ENCODE peak calls at places on chromosome 15, in eight cellular contexts. X, K, U, J, A, P, M and O are unnamed samples.

GRCh38 chr15:75904241-75904631 is 558 bp downstream of the FBXO22 start:
- DNase-seq in X (peak), K (no peak), U (no peak), J (no peak), A (peak), P (peak), M (peak), O (no peak)

GRCh38 chr15:64749999-64750657 is 25.3 kb downstream of the RBPMS2 start:
- DNase-seq in X (no peak), K (no peak), U (no peak), J (peak), A (no peak), P (no peak), M (no peak), O (no peak)

GRCh38 chr15:48955370-48955769 is 8.3 kb downstream of the SHC4 start:
- DNase-seq in X (no peak), K (no peak), U (no peak), J (no peak), A (no peak), P (no peak), M (no peak), O (no peak)

GRCh38 chr15:84681822-84682221 is 23.8 kb upstream of the NMB start:
- DNase-seq in X (no peak), K (no peak), U (no peak), J (no peak), A (no peak), P (no peak), M (peak), O (no peak)

GRCh38 chr15:45660231-45660979 is 25.6 kb downstream of the SQOR start:
- DNase-seq in X (no peak), K (peak), U (no peak), J (no peak), A (no peak), P (no peak), M (no peak), O (no peak)

GRCh38 chr15:73632670-73633058 is 525 bp downstream of the NPTN start:
- DNase-seq in X (no peak), K (peak), U (no peak), J (peak), A (no peak), P (no peak), M (no peak), O (peak)

GRCh38 chr15:88900309-88900981 is 5.1 kb upstream of the HAPLN3 start:
- DNase-seq in X (no peak), K (no peak), U (no peak), J (no peak), A (no peak), P (no peak), M (no peak), O (no peak)

GRCh38 chr15:91517491-91518200 is 335.9 kb upstream of the SLCO3A1 start:
- DNase-seq in X (no peak), K (no peak), U (no peak), J (no peak), A (no peak), P (no peak), M (no peak), O (no peak)

GRCh38 chr15:62844564-62845235 is 197.8 kb upstream of the TPM1 start:
- DNase-seq in X (no peak), K (peak), U (no peak), J (no peak), A (no peak), P (no peak), M (no peak), O (no peak)

GRCh38 chr15:58698887-58699641 is 50.4 kb downstream of the ADAM10 start:
- DNase-seq in X (no peak), K (no peak), U (no peak), J (no peak), A (no peak), P (no peak), M (no peak), O (no peak)

GRCh38 chr15:55823191-55823670 is 80.3 kb upstream of the PRTG start:
- DNase-seq in X (no peak), K (no peak), U (no peak), J (no peak), A (no peak), P (no peak), M (peak), O (no peak)

GRCh38 chr15:74845581-74845980 is 2.6 kb upstream of the ULK3 start:
- DNase-seq in X (no peak), K (no peak), U (no peak), J (no peak), A (no peak), P (no peak), M (no peak), O (no peak)

GRCh38 chr15:95663156-95663831 is 667.2 kb upstream of the NR2F2 start:
- DNase-seq in X (no peak), K (no peak), U (no peak), J (no peak), A (no peak), P (no peak), M (no peak), O (no peak)

GRCh38 chr15:53323197-53323596 is 436.3 kb downstream of the WDR72 start:
- DNase-seq in X (no peak), K (no peak), U (no peak), J (no peak), A (no peak), P (peak), M (no peak), O (no peak)

GRCh38 chr15:71800835-71801745 is 9.3 kb upstream of the NR2E3 start:
- DNase-seq in X (peak), K (no peak), U (peak), J (no peak), A (peak), P (peak), M (peak), O (no peak)

GRCh38 chr15:69056365-69056764 is 41.9 kb downstream of the NOX5 start:
- DNase-seq in X (no peak), K (no peak), U (no peak), J (no peak), A (peak), P (no peak), M (no peak), O (no peak)

GRCh38 chr15:69718916-69719315 is 266.3 kb downstream of the RPLP1 start:
- DNase-seq in X (no peak), K (no peak), U (no peak), J (peak), A (no peak), P (no peak), M (no peak), O (no peak)

GRCh38 chr15:68419301-68420175 is 12.4 kb downstream of the ITGA11 start:
- DNase-seq in X (peak), K (no peak), U (no peak), J (no peak), A (no peak), P (no peak), M (no peak), O (no peak)

GRCh38 chr15:95574053-95574452 is 756.4 kb upstream of the NR2F2 start:
- DNase-seq in X (no peak), K (no peak), U (no peak), J (no peak), A (no peak), P (no peak), M (no peak), O (no peak)

GRCh38 chr15:32104061-32104980 is 74.0 kb downstream of the CHRNA7 start:
- DNase-seq in X (no peak), K (no peak), U (no peak), J (no peak), A (no peak), P (peak), M (no peak), O (no peak)

GRCh38 chr15:64854526-64854925 is 12.8 kb downstream of the PLEKHO2 start:
- DNase-seq in X (no peak), K (peak), U (no peak), J (no peak), A (no peak), P (no peak), M (no peak), O (no peak)

GRCh38 chr15:84599906-84600305 is 903 bp upstream of the ZSCAN2 start:
- DNase-seq in X (no peak), K (peak), U (no peak), J (no peak), A (no peak), P (peak), M (no peak), O (no peak)

GRCh38 chr15:41417418-41417811 is 520 bp downstream of the RTF1 start:
- DNase-seq in X (peak), K (peak), U (no peak), J (peak), A (peak), P (no peak), M (no peak), O (peak)

GRCh38 chr15:51907136-51907862 is 64.3 kb downstream of the LEO1 start:
- DNase-seq in X (peak), K (no peak), U (no peak), J (no peak), A (peak), P (peak), M (no peak), O (no peak)

GRCh38 chr15:69908518-69909420 is 188.9 kb downstream of the TLE3 start:
- DNase-seq in X (no peak), K (no peak), U (no peak), J (no peak), A (no peak), P (no peak), M (no peak), O (no peak)

GRCh38 chr15:69403611-69404010 is 10.5 kb upstream of the KIF23 start:
- DNase-seq in X (no peak), K (no peak), U (peak), J (no peak), A (no peak), P (no peak), M (no peak), O (no peak)

GRCh38 chr15:90086868-90087268 is 15.4 kb downstream of the IDH2 start:
- DNase-seq in X (peak), K (no peak), U (no peak), J (no peak), A (peak), P (no peak), M (peak), O (peak)

GRCh38 chr15:25613113-25613512 is 174.3 kb upstream of the UBE3A start:
- DNase-seq in X (no peak), K (no peak), U (no peak), J (no peak), A (no peak), P (no peak), M (no peak), O (no peak)

GRCh38 chr15:51879555-51879954 is 50.1 kb downstream of the TMOD3 start:
- DNase-seq in X (no peak), K (no peak), U (no peak), J (no peak), A (no peak), P (no peak), M (no peak), O (no peak)

GRCh38 chr15:44298878-44299277 is 10.4 kb downstream of the GOLM2 start:
- DNase-seq in X (no peak), K (no peak), U (no peak), J (no peak), A (peak), P (no peak), M (no peak), O (no peak)

GRCh38 chr15:70523634-70524033 is 239.7 kb downstream of the UACA start:
- DNase-seq in X (no peak), K (peak), U (no peak), J (no peak), A (no peak), P (no peak), M (no peak), O (no peak)

GRCh38 chr15:52331490-52332240 is 36.1 kb upstream of the MYO5C start:
- DNase-seq in X (no peak), K (no peak), U (no peak), J (no peak), A (peak), P (peak), M (peak), O (peak)

GRCh38 chr15:49044761-49045571 is 1.3 kb downstream of the SECISBP2L start:
- DNase-seq in X (no peak), K (no peak), U (no peak), J (no peak), A (peak), P (no peak), M (peak), O (no peak)

GRCh38 chr15:89358755-89359439 is 24.3 kb upstream of the POLG start:
- DNase-seq in X (peak), K (peak), U (peak), J (peak), A (peak), P (peak), M (peak), O (peak)

GRCh38 chr15:92523176-92523575 is 129.5 kb downstream of the ST8SIA2 start:
- DNase-seq in X (no peak), K (no peak), U (no peak), J (no peak), A (no peak), P (no peak), M (no peak), O (no peak)

DNA sequence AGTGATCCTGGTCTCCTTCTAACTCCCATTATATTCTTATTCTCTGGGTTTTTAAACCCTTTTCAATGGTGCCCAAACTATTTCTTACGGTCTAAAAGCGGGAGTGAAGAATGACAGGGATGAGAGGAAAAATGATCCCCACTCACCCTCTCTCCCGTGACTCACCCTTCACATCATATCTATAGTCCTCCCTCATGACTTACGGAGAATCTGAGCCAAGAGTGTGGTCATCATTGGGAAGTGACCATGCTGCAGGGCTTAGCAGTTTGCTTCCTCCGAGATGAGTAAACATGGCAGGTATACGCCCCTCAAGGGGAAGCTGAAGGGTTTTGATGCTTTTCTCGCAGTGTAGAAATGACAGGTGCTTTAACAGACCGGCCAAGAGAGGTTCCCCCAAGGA is 274.0 kb downstream of the RYR3 start:
- DNase-seq in X (no peak), K (no peak), U (no peak), J (no peak), A (peak), P (no peak), M (no peak), O (no peak)
- TF ChIP-seq CTCF in X (no peak), K (no peak), U (no peak), J (no peak), A (no peak), P (no peak), M (no peak), O (no peak)

GRCh38 chr15:23648920-23649515 is 1.4 kb upstream of the MAGEL2 start:
- DNase-seq in X (peak), K (no peak), U (no peak), J (no peak), A (peak), P (peak), M (no peak), O (no peak)
- TF ChIP-seq CTCF in X (peak), K (peak), U (peak), J (peak), A (peak), P (peak), M (peak), O (no peak)

DNA sequence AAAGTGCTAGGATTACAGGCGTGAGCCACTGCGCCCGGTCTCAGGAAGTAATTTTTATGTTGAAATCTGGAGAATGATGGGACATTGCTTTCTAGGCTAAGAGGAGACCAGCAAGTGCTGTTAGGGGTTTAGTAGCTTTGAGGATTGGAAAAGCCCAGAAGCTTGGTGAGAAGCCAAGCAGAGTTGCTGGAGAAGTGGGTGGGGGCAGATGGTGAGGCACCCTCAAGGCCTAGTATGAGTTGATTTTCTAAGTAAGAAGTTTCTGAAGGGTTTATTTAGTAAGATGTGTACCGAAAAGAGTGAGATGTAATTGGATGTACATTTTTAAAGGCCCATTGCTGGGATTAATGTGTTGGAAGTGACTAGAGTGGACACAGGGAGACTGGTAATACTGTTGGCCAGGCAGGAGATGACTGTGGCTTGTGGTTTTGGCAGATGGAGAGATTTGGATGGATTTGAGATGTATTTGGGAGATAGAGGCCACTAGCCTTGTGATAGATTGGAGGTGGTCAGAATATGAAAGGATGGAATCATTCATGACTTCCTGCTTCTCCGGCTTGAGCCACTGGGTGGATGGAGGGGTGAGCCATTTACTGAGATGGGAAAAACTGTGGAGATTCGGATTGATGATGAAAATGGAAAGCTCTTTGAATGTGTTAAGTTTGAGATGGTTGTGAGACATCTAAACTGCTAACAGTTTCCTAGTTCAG is 2.3 kb downstream of the LRRC28 start:
- DNase-seq in X (no peak), K (no peak), U (no peak), J (no peak), A (no peak), P (no peak), M (no peak), O (no peak)
- TF ChIP-seq CTCF in X (no peak), K (no peak), U (no peak), J (no peak), A (no peak), P (no peak), M (no peak), O (no peak)

DNA sequence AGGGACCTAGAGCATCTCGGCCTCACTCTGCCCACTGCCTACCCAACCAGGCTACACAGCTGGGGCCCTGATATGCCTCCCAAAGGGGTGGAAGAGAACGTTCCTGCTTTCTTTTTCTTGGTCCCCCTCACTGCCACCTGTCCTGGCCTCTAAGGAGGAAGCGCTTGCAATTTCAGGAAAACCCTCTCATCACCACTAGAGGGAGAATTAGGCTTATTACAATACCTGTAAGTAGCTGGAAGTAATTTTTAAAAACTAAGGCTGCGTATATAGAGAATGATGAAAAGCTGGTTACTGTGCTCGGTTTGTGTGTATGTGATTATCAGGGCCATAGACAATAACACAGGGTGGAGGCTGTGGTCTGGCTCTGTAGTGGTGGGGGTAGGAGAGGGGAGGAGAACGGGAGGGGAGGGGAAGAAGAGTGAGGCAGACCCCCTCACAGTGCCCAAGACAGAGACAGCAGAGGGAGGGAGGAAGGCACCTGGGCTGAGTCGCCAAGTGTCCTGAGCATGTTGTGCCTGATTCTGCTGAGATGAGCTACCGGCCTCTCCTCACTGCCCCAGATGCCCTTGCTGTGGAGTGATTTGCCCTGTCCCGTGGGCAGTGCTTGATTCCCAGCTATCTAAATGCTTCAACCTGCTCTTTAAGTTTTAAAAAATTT is 3.3 kb downstream of the GABRG3 start:
- DNase-seq in X (no peak), K (no peak), U (no peak), J (no peak), A (peak), P (no peak), M (no peak), O (no peak)
- TF ChIP-seq CTCF in X (no peak), K (no peak), U (peak), J (peak), A (no peak), P (no peak), M (no peak), O (no peak)

DNA sequence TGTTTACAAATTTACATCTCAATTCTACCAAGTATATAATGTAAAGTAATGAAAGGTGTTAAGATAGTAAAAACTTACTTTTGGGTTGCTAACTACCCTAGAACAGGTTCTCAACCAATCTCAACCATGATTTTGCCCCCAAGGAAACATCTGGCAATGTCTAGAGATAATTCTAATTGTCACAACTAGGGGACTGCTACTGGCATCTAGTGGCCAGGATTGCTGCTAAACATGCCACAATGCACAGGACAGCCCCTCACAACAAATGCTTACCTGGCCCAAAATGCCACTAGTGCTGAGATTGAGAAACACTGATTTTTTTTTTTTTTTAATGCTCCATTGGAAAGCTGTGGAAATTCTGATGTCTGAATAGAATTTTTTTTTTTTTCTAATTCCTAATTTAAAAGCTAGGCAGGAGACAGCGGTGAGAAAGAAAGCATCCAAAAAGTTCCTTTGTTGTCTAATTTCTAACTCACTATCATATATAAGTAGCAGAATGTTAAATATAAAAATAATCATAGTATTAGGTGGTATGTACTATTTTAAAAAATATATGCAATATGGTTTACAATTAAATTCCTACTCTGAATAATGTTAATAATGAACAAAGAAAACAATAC is 81.5 kb downstream of the TJP1 start:
- DNase-seq in X (no peak), K (no peak), U (no peak), J (no peak), A (no peak), P (no peak), M (no peak), O (no peak)
- TF ChIP-seq CTCF in X (peak), K (no peak), U (no peak), J (no peak), A (peak), P (no peak), M (peak), O (no peak)

DNA sequence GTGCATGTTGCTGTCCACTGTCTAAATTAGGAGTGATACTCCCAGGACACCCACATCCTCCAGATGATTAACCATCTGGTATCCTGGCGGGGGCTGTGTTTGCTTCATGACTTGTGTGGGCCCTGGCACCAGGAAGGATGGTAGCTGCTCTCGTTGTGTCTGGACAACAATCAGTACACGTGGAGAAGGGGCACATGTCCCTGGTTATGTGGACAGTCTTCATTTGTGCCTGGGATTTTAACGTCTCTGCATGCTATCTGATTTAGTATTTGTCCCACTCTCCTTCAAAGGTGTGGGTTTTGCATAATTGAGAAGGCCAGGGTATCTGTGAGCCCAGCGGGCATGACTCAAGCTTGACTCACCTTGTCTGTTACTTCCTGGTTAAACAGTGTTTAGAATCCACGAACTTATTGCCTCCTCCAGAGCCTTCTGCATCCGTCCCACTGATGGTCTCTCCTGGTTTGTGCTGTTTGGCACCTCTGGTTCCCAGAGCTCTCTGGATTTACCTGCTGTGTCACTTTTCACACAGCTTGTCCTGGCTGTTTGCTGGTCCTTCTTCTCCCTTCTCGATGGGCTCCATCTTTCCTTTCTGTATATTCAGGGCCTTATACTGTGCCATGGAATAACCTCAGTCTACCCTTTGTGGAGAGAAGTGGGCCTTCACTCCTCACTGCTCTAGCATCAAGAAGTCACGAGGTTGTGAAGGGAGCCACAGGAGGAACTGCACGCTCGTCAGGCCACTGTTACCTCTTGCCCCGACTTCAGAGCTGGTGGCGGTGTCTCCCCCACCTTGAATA is 32.5 kb downstream of the ARNT2 start:
- DNase-seq in X (no peak), K (no peak), U (no peak), J (no peak), A (peak), P (no peak), M (no peak), O (no peak)
- TF ChIP-seq CTCF in X (no peak), K (no peak), U (no peak), J (no peak), A (no peak), P (no peak), M (no peak), O (no peak)